ENCODE peak calls at places on chromosomes 6 and 20, in five cellular contexts. B is EH; Q is naive thymus-derived CD8-positive, alpha-beta T cell; W is testis; R is retina. E is an unnamed sample.

GRCh38 chr6:135182120-135182992 is 1.2 kb downstream of the MYB start:
- DNase-seq in R (peak; percentile 75), Q (peak; percentile 16), W (no peak), B (peak; percentile 19), E (peak; percentile 29)

GRCh38 chr6:122620902-122621301 is 10.7 kb downstream of the PKIB start:
- DNase-seq in R (no peak), W (no peak), Q (no peak), B (no peak), E (no peak)

GRCh38 chr6:123276439-123277045 is 280.5 kb downstream of the CLVS2 start:
- DNase-seq in B (no peak), R (no peak), Q (no peak), W (no peak), E (no peak)

GRCh38 chr6:52595000-52595795 is 18.3 kb upstream of the TRAM2 start:
- DNase-seq in Q (no peak), R (peak; percentile 73), B (peak; percentile 94), W (peak; percentile 45), E (peak; percentile 17)

GRCh38 chr6:147930743-147931142 is 411.9 kb upstream of the SASH1 start:
- DNase-seq in B (no peak), R (no peak), W (no peak), Q (no peak), E (no peak)

GRCh38 chr6:106684011-106684410 is 54.6 kb downstream of the QRSL1 start:
- DNase-seq in W (no peak), Q (no peak), R (no peak), B (no peak), E (no peak)

GRCh38 chr6:32982084-32982701 is 13.8 kb downstream of the BRD2 start:
- DNase-seq in B (peak; percentile 25), Q (no peak), R (no peak), W (no peak), E (no peak)

GRCh38 chr6:136738178-136739057 is 53.9 kb downstream of the MAP3K5 start:
- DNase-seq in R (no peak), B (no peak), Q (no peak), W (peak; percentile 45), E (no peak)

GRCh38 chr20:39825950-39826349 is 863.1 kb downstream of the MAFB start:
- DNase-seq in W (no peak), R (no peak), B (peak; percentile 66), Q (no peak), E (peak; percentile 3)

GRCh38 chr6:28171271-28171670 is 29.6 kb downstream of the ZKSCAN8 start:
- DNase-seq in W (no peak), Q (no peak), B (no peak), R (no peak), E (no peak)

GRCh38 chr20:3813758-3814581 is 6.4 kb upstream of the AP5S1 start:
- DNase-seq in Q (peak; percentile 41), R (no peak), B (no peak), W (no peak), E (no peak)

GRCh38 chr6:139655783-139656705 is 281.6 kb upstream of the CITED2 start:
- DNase-seq in W (no peak), Q (no peak), R (no peak), B (no peak), E (no peak)

GRCh38 chr20:58228484-58229197 is at the start of gene ANKRD60:
- DNase-seq in B (no peak), R (peak; percentile 82), Q (peak; percentile 78), W (peak; percentile 23), E (peak; percentile 33)

GRCh38 chr20:61251529-61252393 is at the start of gene CDH4:
- DNase-seq in R (peak; percentile 40), Q (no peak), W (no peak), B (peak; percentile 7), E (no peak)